ENCODE peak calls at places on chromosomes 7 and 10, in seven cellular contexts. One of them, this sample, is unnamed.
A peak's percentile ranks its signal among the peaks of the same experiment; 100 is the strongest.

GRCh38 chr7:127791790-127792189 is 139.8 kb downstream of the SND1 start:
- DNase-seq in A549: no peak
- DNase-seq in transverse colon: no peak
- DNase-seq in H1: no peak
- DNase-seq in tibial nerve: no peak
- DNase-seq in stomach: no peak
- DNase-seq in ovary: no peak
- DNase-seq in this sample: no peak

GRCh38 chr10:106278385-106278784 is 886.1 kb downstream of the SORCS1 start:
- DNase-seq in transverse colon: no peak
- DNase-seq in tibial nerve: no peak
- DNase-seq in H1: no peak
- DNase-seq in stomach: no peak
- DNase-seq in ovary: no peak
- DNase-seq in A549: no peak
- DNase-seq in this sample: no peak

GRCh38 chr10:35565602-35566061 is 39.5 kb upstream of the GJD4 start:
- DNase-seq in tibial nerve: no peak
- DNase-seq in transverse colon: no peak
- DNase-seq in stomach: no peak
- DNase-seq in ovary: no peak
- DNase-seq in A549: no peak
- DNase-seq in H1: no peak
- DNase-seq in this sample: no peak

GRCh38 chr10:98224509-98224908 is 43.5 kb downstream of the LOXL4 start:
- DNase-seq in tibial nerve: no peak
- DNase-seq in stomach: no peak
- DNase-seq in ovary: no peak
- DNase-seq in transverse colon: no peak
- DNase-seq in H1: no peak
- DNase-seq in A549: no peak
- DNase-seq in this sample: no peak

GRCh38 chr10:13651969-13652720 is 65.4 kb downstream of the PRPF18 start:
- DNase-seq in stomach: no peak
- DNase-seq in transverse colon: no peak
- DNase-seq in H1: no peak
- DNase-seq in A549: no peak
- DNase-seq in ovary: no peak
- DNase-seq in tibial nerve: no peak
- DNase-seq in this sample: no peak

GRCh38 chr7:22980422-22980821 is 33.5 kb downstream of the HYCC1 start:
- DNase-seq in transverse colon: no peak
- DNase-seq in H1: no peak
- DNase-seq in tibial nerve: no peak
- DNase-seq in ovary: no peak
- DNase-seq in A549: no peak
- DNase-seq in stomach: no peak
- DNase-seq in this sample: no peak

GRCh38 chr7:39605087-39605486 is 18.3 kb upstream of the RALA start:
- DNase-seq in stomach: no peak
- DNase-seq in transverse colon: no peak
- DNase-seq in tibial nerve: no peak
- DNase-seq in A549: no peak
- DNase-seq in ovary: no peak
- DNase-seq in H1: no peak
- DNase-seq in this sample: no peak

GRCh38 chr7:92602352-92603088 is 12.3 kb upstream of the FAM133B start:
- DNase-seq in tibial nerve: no peak
- DNase-seq in stomach: no peak
- DNase-seq in transverse colon: no peak
- DNase-seq in H1: no peak
- DNase-seq in ovary: no peak
- DNase-seq in A549: no peak
- DNase-seq in this sample: no peak

GRCh38 chr7:34026481-34027225 is 121.3 kb downstream of the BMPER start:
- DNase-seq in stomach: no peak
- DNase-seq in A549: no peak
- DNase-seq in transverse colon: no peak
- DNase-seq in tibial nerve: no peak
- DNase-seq in ovary: no peak
- DNase-seq in H1: no peak
- DNase-seq in this sample: no peak

GRCh38 chr7:27277628-27278027 is 35.0 kb downstream of the EVX1 start:
- DNase-seq in ovary: no peak
- DNase-seq in tibial nerve: no peak
- DNase-seq in stomach: peak; percentile 30
- DNase-seq in A549: peak; percentile 67
- DNase-seq in H1: no peak
- DNase-seq in transverse colon: peak; percentile 66
- DNase-seq in this sample: no peak

GRCh38 chr7:64951250-64951848 is 39.5 kb downstream of the ZNF117 start:
- DNase-seq in stomach: no peak
- DNase-seq in transverse colon: no peak
- DNase-seq in ovary: no peak
- DNase-seq in tibial nerve: peak; percentile 56
- DNase-seq in H1: no peak
- DNase-seq in A549: peak; percentile 3
- DNase-seq in this sample: no peak

GRCh38 chr7:71329030-71329668 is 197.2 kb downstream of the GALNT17 start:
- DNase-seq in transverse colon: no peak
- DNase-seq in A549: no peak
- DNase-seq in stomach: no peak
- DNase-seq in ovary: no peak
- DNase-seq in tibial nerve: no peak
- DNase-seq in H1: no peak
- DNase-seq in this sample: no peak

GRCh38 chr7:96322847-96323461 is 1.1 kb upstream of the SLC25A13 start:
- DNase-seq in tibial nerve: no peak
- DNase-seq in ovary: no peak
- DNase-seq in H1: no peak
- DNase-seq in transverse colon: no peak
- DNase-seq in stomach: no peak
- DNase-seq in A549: no peak
- DNase-seq in this sample: no peak

GRCh38 chr10:127845756-127846155 is 47.0 kb downstream of the CLRN3 start:
- DNase-seq in H1: no peak
- DNase-seq in A549: no peak
- DNase-seq in tibial nerve: no peak
- DNase-seq in stomach: no peak
- DNase-seq in transverse colon: no peak
- DNase-seq in ovary: no peak
- DNase-seq in this sample: no peak

GRCh38 chr7:30816291-30817059 is 45.3 kb downstream of the MINDY4 start:
- DNase-seq in tibial nerve: peak; percentile 40
- DNase-seq in ovary: no peak
- DNase-seq in A549: no peak
- DNase-seq in H1: no peak
- DNase-seq in stomach: no peak
- DNase-seq in transverse colon: no peak
- DNase-seq in this sample: no peak

GRCh38 chr7:142359694-142360279 is 101.9 kb upstream of the PRSS58 start:
- DNase-seq in ovary: no peak
- DNase-seq in stomach: no peak
- DNase-seq in transverse colon: no peak
- DNase-seq in H1: no peak
- DNase-seq in tibial nerve: no peak
- DNase-seq in A549: no peak
- DNase-seq in this sample: no peak

GRCh38 chr10:11379771-11380170 is 231.7 kb downstream of the USP6NL start:
- DNase-seq in stomach: no peak
- DNase-seq in A549: no peak
- DNase-seq in H1: no peak
- DNase-seq in transverse colon: no peak
- DNase-seq in tibial nerve: no peak
- DNase-seq in ovary: no peak
- DNase-seq in this sample: peak; percentile 62

GRCh38 chr7:110786576-110786975 is 304.4 kb upstream of the LRRN3 start:
- DNase-seq in A549: no peak
- DNase-seq in tibial nerve: no peak
- DNase-seq in ovary: no peak
- DNase-seq in transverse colon: no peak
- DNase-seq in H1: no peak
- DNase-seq in stomach: no peak
- DNase-seq in this sample: no peak

GRCh38 chr10:91743460-91743859 is 54.8 kb upstream of the TNKS2 start:
- DNase-seq in ovary: no peak
- DNase-seq in tibial nerve: no peak
- DNase-seq in stomach: no peak
- DNase-seq in A549: no peak
- DNase-seq in transverse colon: no peak
- DNase-seq in H1: no peak
- DNase-seq in this sample: no peak

GRCh38 chr10:44417761-44418160 is 32.9 kb upstream of the CXCL12 start:
- DNase-seq in H1: no peak
- DNase-seq in stomach: no peak
- DNase-seq in transverse colon: no peak
- DNase-seq in ovary: no peak
- DNase-seq in A549: no peak
- DNase-seq in tibial nerve: no peak
- DNase-seq in this sample: no peak

GRCh38 chr10:3782099-3782455 is 2.9 kb downstream of the KLF6 start:
- DNase-seq in H1: no peak
- DNase-seq in tibial nerve: no peak
- DNase-seq in stomach: no peak
- DNase-seq in transverse colon: no peak
- DNase-seq in A549: no peak
- DNase-seq in ovary: no peak
- DNase-seq in this sample: no peak

GRCh38 chr7:130649004-130649790 is 19.4 kb downstream of the COPG2 start:
- DNase-seq in ovary: no peak
- DNase-seq in H1: no peak
- DNase-seq in transverse colon: no peak
- DNase-seq in A549: no peak
- DNase-seq in tibial nerve: no peak
- DNase-seq in stomach: no peak
- DNase-seq in this sample: no peak

GRCh38 chr10:114653926-114654325 is 4.1 kb downstream of the ABLIM1 start:
- DNase-seq in ovary: no peak
- DNase-seq in stomach: no peak
- DNase-seq in H1: no peak
- DNase-seq in tibial nerve: no peak
- DNase-seq in A549: no peak
- DNase-seq in transverse colon: no peak
- DNase-seq in this sample: no peak

GRCh38 chr10:114650266-114650665 is 7.8 kb downstream of the ABLIM1 start:
- DNase-seq in transverse colon: no peak
- DNase-seq in H1: no peak
- DNase-seq in A549: no peak
- DNase-seq in tibial nerve: no peak
- DNase-seq in stomach: no peak
- DNase-seq in ovary: no peak
- DNase-seq in this sample: no peak

GRCh38 chr10:114654829-114655575 is 3.1 kb downstream of the ABLIM1 start:
- DNase-seq in transverse colon: no peak
- DNase-seq in stomach: no peak
- DNase-seq in tibial nerve: no peak
- DNase-seq in A549: no peak
- DNase-seq in H1: no peak
- DNase-seq in ovary: no peak
- DNase-seq in this sample: no peak

GRCh38 chr10:114650831-114651230 is 7.2 kb downstream of the ABLIM1 start:
- DNase-seq in A549: no peak
- DNase-seq in ovary: no peak
- DNase-seq in stomach: peak; percentile 45
- DNase-seq in tibial nerve: no peak
- DNase-seq in transverse colon: no peak
- DNase-seq in H1: no peak
- DNase-seq in this sample: no peak

GRCh38 chr10:114652402-114653368 is 5.4 kb downstream of the ABLIM1 start:
- DNase-seq in stomach: no peak
- DNase-seq in A549: no peak
- DNase-seq in H1: no peak
- DNase-seq in ovary: no peak
- DNase-seq in transverse colon: no peak
- DNase-seq in tibial nerve: no peak
- DNase-seq in this sample: no peak
- H3K4me3 ChIP-seq in stomach: no peak overlapping the region
- H3K4me3 ChIP-seq in A549: no peak overlapping the region
- H3K4me3 ChIP-seq in H1: no peak overlapping the region
- H3K4me3 ChIP-seq in ovary: no peak overlapping the region
- H3K4me3 ChIP-seq in transverse colon: no peak overlapping the region
- H3K4me3 ChIP-seq in tibial nerve: no peak overlapping the region
- H3K4me3 ChIP-seq in this sample: no peak overlapping the region

GRCh38 chr7:133081605-133082389 is at the start of gene CHCHD3:
- DNase-seq in tibial nerve: peak; percentile 97
- DNase-seq in transverse colon: peak; percentile 98
- DNase-seq in H1: peak; percentile 88
- DNase-seq in A549: peak; percentile 96
- DNase-seq in stomach: peak; percentile 98
- DNase-seq in ovary: peak; percentile 95
- DNase-seq in this sample: peak; percentile 99
- TF ChIP-seq POLR2A in tibial nerve: peak; percentile 40
- TF ChIP-seq POLR2A in transverse colon: peak; percentile 82
- TF ChIP-seq POLR2A in H1: no peak
- TF ChIP-seq POLR2A in A549: peak; percentile 76
- TF ChIP-seq POLR2A in stomach: no peak
- TF ChIP-seq POLR2A in ovary: peak; percentile 26
- TF ChIP-seq POLR2A in this sample: peak; percentile 42

DNA sequence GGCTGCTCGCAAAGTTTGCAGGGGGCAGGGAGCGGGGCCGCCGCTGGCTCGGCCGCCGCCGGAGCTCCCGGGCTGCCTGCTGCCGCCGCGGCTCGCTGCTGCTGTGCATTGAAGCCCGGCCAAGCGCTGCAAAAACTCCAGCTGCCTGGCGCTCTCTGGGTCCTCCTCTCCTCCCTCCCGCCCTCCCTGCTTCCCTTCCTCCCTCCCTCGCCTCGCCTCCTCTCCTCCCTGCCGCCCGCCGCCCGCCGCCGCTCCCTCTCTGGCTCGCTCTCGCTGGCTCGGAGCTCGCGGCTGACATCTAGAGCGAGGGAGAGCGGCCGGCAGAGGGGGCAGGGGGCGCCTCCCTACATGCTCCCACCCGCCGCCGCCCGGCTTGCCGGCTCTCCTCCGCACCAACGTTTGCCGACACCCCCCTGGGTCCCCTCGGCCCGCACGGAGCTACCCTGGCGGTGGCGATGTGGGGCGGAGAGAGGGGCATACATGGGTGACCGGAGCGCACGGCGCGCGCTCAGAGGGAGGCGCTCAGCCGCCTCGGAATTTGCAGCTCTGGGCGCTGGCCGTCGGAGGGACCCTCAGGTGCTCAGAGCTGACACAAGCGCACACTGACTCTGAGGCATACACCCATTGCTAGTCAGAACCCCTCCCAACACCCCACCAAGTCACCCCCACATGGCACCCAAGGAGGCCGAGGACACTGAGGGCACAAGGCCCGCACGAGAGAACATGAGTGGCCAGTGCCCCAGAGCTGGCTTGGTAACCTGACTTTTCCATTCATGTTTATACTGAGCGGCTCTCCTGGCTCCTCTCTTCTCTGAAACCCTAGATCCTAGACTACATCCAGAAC is 1.2 kb upstream of the PLXNA4 start:
- DNase-seq in transverse colon: peak; percentile 42
- DNase-seq in stomach: peak; percentile 40
- DNase-seq in H1: no peak
- DNase-seq in ovary: peak; percentile 85
- DNase-seq in A549: peak; percentile 26
- DNase-seq in tibial nerve: peak; percentile 48
- DNase-seq in this sample: no peak
- TF ChIP-seq EP300 in transverse colon: no peak
- TF ChIP-seq EP300 in stomach: no peak
- TF ChIP-seq EP300 in H1: no peak
- TF ChIP-seq EP300 in ovary: no peak
- TF ChIP-seq EP300 in A549: no peak
- TF ChIP-seq EP300 in tibial nerve: no peak
- TF ChIP-seq EP300 in this sample: no peak

GRCh38 chr10:122494833-122495232 is 33.5 kb downstream of the HTRA1 start:
- DNase-seq in A549: no peak
- DNase-seq in tibial nerve: peak; percentile 43
- DNase-seq in ovary: no peak
- DNase-seq in stomach: no peak
- DNase-seq in transverse colon: no peak
- DNase-seq in H1: no peak
- DNase-seq in this sample: no peak
- H3K4me3 ChIP-seq in A549: no peak overlapping the region
- H3K4me3 ChIP-seq in tibial nerve: no peak overlapping the region
- H3K4me3 ChIP-seq in ovary: no peak overlapping the region
- H3K4me3 ChIP-seq in stomach: no peak overlapping the region
- H3K4me3 ChIP-seq in transverse colon: no peak overlapping the region
- H3K4me3 ChIP-seq in H1: no peak overlapping the region
- H3K4me3 ChIP-seq in this sample: no peak overlapping the region

This sample was measured in upper lobe of left lung.